ENCODE peak calls at places on chromosomes 2 and 18, in eight cellular contexts. G is breast epithelium, Q is GM23338, U is osteoblast, O is HCT116, H is lower lobe of right lung, I is body of pancreas, F is upper lobe of left lung. R is an unnamed sample. For H3K36me3, the result is how much of the 10 kb centered on the place peaks cover.

GRCh38 chr2:156452971-156453370 is 16.8 kb downstream of the GPD2 start:
- DNase-seq in G (no peak), Q (no peak), U (peak), O (no peak), H (no peak), I (no peak), F (no peak), R (no peak)

GRCh38 chr2:176446718-176447414 is 177.6 kb downstream of the MTX2 start:
- DNase-seq in G (no peak), Q (no peak), U (no peak), O (no peak), H (no peak), I (no peak), F (no peak), R (no peak)

GRCh38 chr18:48623468-48624220 is 84.8 kb downstream of the CTIF start:
- DNase-seq in G (no peak), Q (no peak), U (peak), O (no peak), H (no peak), I (no peak), F (no peak), R (peak)

GRCh38 chr2:237591021-237591370 is 462 bp upstream of the RAB17 start:
- DNase-seq in G (peak), Q (peak), U (no peak), O (peak), H (peak), I (peak), F (peak), R (no peak)

GRCh38 chr2:133177196-133177595 is 391.1 kb downstream of the NCKAP5 start:
- DNase-seq in G (no peak), Q (no peak), U (peak), O (no peak), H (no peak), I (no peak), F (no peak), R (no peak)

GRCh38 chr2:9627310-9627709 is 3.5 kb downstream of the YWHAQ start:
- DNase-seq in G (no peak), Q (no peak), U (no peak), O (no peak), H (no peak), I (no peak), F (no peak), R (no peak)

GRCh38 chr2:27496357-27497287 is at the start of gene GCKR:
- DNase-seq in G (no peak), Q (no peak), U (peak), O (no peak), H (no peak), I (peak), F (no peak), R (no peak)

GRCh38 chr2:239131521-239131920 is 269.3 kb downstream of the HDAC4 start:
- DNase-seq in G (no peak), Q (no peak), U (no peak), O (no peak), H (no peak), I (no peak), F (no peak), R (no peak)

GRCh38 chr2:70132244-70133126 is 45.2 kb downstream of the PCBP1 start:
- DNase-seq in G (no peak), Q (no peak), U (peak), O (no peak), H (peak), I (no peak), F (no peak), R (no peak)

GRCh38 chr2:98501223-98501622 is 56.6 kb downstream of the INPP4A start:
- DNase-seq in G (no peak), Q (no peak), U (no peak), O (no peak), H (no peak), I (no peak), F (no peak), R (no peak)

GRCh38 chr2:95207111-95207961 is at the start of gene ZNF892:
- DNase-seq in G (peak), Q (peak), U (peak), O (peak), H (peak), I (peak), F (peak), R (peak)

GRCh38 chr18:13566941-13567762 is 159.2 kb downstream of the FAM210A start:
- DNase-seq in G (no peak), Q (no peak), U (no peak), O (no peak), H (peak), I (no peak), F (peak), R (no peak)

DNA sequence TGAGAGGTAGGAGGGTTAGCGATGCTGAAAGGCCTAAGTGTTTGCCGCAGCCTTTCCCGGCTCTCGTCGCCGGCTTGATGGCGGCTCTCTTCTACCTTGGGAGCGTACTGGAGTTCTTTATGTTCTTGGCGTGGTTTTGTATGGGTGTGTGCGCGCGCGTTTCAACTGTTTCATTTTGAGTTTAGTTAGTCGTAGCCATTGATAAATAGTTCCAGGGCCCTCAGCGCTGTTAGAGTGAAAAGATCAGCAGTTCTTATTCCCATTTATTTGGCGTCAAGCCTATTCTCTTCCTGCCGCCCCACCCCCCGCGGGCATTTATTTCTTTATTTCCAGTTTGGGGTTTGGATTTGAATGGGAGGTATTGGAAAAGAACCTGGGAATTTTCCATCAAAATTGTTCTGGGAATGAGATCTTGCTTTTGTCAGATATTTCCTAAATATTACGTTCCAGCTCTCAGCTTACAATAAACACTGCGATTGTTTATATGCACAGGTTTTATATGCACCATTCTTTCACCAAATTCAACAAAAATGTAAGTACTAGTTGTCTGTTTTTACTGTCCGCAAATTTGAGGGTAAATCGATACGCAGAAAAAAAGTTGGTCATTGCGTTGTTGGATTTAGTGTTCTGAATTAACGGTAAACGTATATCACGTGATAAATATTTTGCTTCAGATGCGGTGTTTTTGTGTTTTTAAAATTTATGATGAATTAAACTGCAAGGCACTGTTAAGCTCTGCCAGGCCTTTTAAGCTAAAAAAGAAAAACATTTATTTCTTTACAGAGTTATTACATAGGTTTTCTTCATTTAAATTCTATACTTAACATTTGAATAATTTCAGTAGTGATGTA is 963 bp downstream of the CCNT2 start:
- DNase-seq in G (no peak), Q (no peak), U (no peak), O (no peak), H (no peak), I (peak), F (no peak), R (no peak)
- TF ChIP-seq CTCF in G (no peak), Q (no peak), U (no peak), O (no peak), H (no peak), I (no peak), F (no peak), R (no peak)

DNA sequence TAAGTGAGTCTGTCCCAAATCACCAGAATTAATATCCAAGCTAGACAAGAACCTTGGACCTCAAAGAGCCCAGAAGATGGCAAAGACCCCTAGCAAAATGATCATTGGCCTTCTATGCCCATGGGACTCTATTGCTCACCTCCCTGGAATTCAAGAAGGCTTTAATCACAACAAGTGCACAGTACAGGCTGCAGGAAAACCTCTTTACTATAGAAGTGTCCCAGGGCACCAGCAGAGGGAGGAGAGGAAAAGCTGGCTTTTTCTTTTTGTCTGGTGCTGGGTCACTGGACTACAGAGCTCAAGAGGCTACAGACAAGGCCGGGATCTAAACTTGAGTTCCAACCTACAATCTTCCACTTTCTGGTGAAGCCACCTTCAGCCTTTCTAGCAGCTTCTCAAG is 88.3 kb upstream of the PPP1CB start:
- DNase-seq in G (no peak), Q (no peak), U (peak), O (no peak), H (no peak), I (no peak), F (no peak), R (no peak)
- H3K4me3 ChIP-seq in G (no peak), Q (no peak), U (no peak), O (no peak), H (no peak), I (no peak), F (no peak), R (no peak)

GRCh38 chr2:241751152-241751551 is 16.7 kb downstream of the D2HGDH start:
- DNase-seq in G (no peak), Q (no peak), U (peak), O (no peak), H (no peak), I (no peak), F (no peak), R (no peak)
- H3K36me3 ChIP-seq in G (under half), Q (under half), U (under half), O (under half), H (under half), I (under half), F (under half), R (under half)

GRCh38 chr18:58400337-58400885 is 228.5 kb downstream of the ALPK2 start:
- DNase-seq in G (no peak), Q (no peak), U (no peak), O (no peak), H (no peak), I (no peak), F (no peak), R (peak)
- TF ChIP-seq CTCF in G (no peak), Q (no peak), U (no peak), O (no peak), H (no peak), I (no peak), F (no peak), R (no peak)